ENCODE peak calls at places on chromosome 7, in five cellular contexts. I, Q, C, O and V are unnamed samples. For H3K9me3, the result is how much of the 10 kb centered on the place peaks cover.

GRCh38 chr7:519429-519973 is at the start of gene PDGFA:
- DNase-seq in I (no peak), Q (no peak), C (no peak), O (peak), V (peak)

GRCh38 chr7:42661312-42661711 is 250.6 kb downstream of the C7orf25 start:
- DNase-seq in I (no peak), Q (no peak), C (no peak), O (no peak), V (no peak)

GRCh38 chr7:152968003-152968402 is 208.5 kb downstream of the ACTR3B start:
- DNase-seq in I (no peak), Q (no peak), C (no peak), O (peak), V (no peak)

GRCh38 chr7:15618275-15618674 is 56.5 kb upstream of the AGMO start:
- DNase-seq in I (no peak), Q (no peak), C (no peak), O (no peak), V (no peak)

GRCh38 chr7:8060241-8060640 is 91.6 kb downstream of the GLCCI1 start:
- DNase-seq in I (no peak), Q (no peak), C (no peak), O (no peak), V (no peak)

GRCh38 chr7:79997345-79997744 is 137.3 kb upstream of the GNAI1 start:
- DNase-seq in I (no peak), Q (no peak), C (no peak), O (no peak), V (no peak)

GRCh38 chr7:73536479-73536878 is 14.4 kb upstream of the BAZ1B start:
- DNase-seq in I (no peak), Q (no peak), C (peak), O (no peak), V (no peak)

GRCh38 chr7:75938921-75939320 is 24.0 kb downstream of the POR start:
- DNase-seq in I (no peak), Q (no peak), C (no peak), O (no peak), V (no peak)

GRCh38 chr7:73827568-73828106 is 3.2 kb upstream of the CLDN4 start:
- DNase-seq in I (no peak), Q (peak), C (peak), O (peak), V (peak)

GRCh38 chr7:113636727-113637421 is 281.9 kb downstream of the PPP1R3A start:
- DNase-seq in I (no peak), Q (no peak), C (no peak), O (no peak), V (no peak)

GRCh38 chr7:111112439-111112838 is 21.5 kb downstream of the LRRN3 start:
- DNase-seq in I (no peak), Q (no peak), C (no peak), O (no peak), V (no peak)

GRCh38 chr7:136049818-136050461 is 72.8 kb upstream of the MTPN start:
- DNase-seq in I (no peak), Q (no peak), C (no peak), O (peak), V (no peak)

GRCh38 chr7:17289074-17289665 is 9.3 kb upstream of the AHR start:
- DNase-seq in I (peak), Q (peak), C (no peak), O (peak), V (no peak)

GRCh38 chr7:21352540-21353387 is 75.1 kb upstream of the SP4 start:
- DNase-seq in I (no peak), Q (no peak), C (no peak), O (no peak), V (no peak)

GRCh38 chr7:132956556-132956955 is 125.3 kb downstream of the CHCHD3 start:
- DNase-seq in I (no peak), Q (no peak), C (no peak), O (no peak), V (no peak)

GRCh38 chr7:50174948-50175347 is 81.9 kb upstream of the ZPBP start:
- DNase-seq in I (no peak), Q (no peak), C (no peak), O (no peak), V (no peak)

GRCh38 chr7:48964074-48964473 is 39.7 kb downstream of the CDC14C start:
- DNase-seq in I (no peak), Q (no peak), C (no peak), O (no peak), V (no peak)

GRCh38 chr7:80481196-80481884 is 30.5 kb downstream of the GNAT3 start:
- DNase-seq in I (no peak), Q (no peak), C (no peak), O (no peak), V (no peak)

GRCh38 chr7:8082762-8083161 is 114.2 kb downstream of the GLCCI1 start:
- DNase-seq in I (no peak), Q (no peak), C (no peak), O (no peak), V (no peak)

DNA sequence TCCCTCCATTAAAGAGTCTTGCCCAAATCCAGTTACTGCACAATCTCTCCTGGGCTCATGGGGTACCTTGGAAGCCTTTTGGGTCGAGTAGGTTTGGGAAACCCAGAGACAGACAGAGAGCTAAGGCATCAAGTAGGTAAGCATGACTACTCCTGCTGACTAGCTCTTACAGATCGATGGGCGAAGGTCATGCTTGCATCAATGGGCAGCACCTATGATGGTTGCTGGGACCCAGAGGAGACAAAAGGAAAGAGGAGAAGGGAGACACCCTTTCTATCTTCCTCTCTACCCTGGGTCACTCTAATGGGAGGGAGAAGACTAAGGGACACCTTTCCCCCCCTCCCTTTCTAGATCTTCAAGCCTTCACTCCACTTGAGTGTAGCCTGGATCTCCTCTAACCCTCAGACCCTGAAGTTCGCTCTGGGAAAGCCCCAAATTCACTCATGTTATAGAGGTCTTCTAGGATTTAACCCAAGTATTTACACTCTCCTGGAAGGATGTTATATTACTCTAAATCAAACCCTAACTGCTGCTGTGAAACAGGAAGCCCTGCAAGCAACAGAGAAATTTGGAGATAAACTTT is 31.6 kb upstream of the ZNF746 start:
- DNase-seq in I (no peak), Q (no peak), C (no peak), O (no peak), V (no peak)
- H3K9me3 ChIP-seq in I (under half), Q (under half), C (half or more), O (under half), V (under half)

GRCh38 chr7:1557771-1558170 is 1.8 kb upstream of the TMEM184A start:
- DNase-seq in I (peak), Q (no peak), C (peak), O (no peak), V (no peak)

GRCh38 chr7:1557006-1557405 is 1.0 kb upstream of the TMEM184A start:
- DNase-seq in I (no peak), Q (no peak), C (no peak), O (no peak), V (no peak)

GRCh38 chr7:1559626-1560590 is 3.9 kb upstream of the TMEM184A start:
- DNase-seq in I (peak), Q (no peak), C (no peak), O (no peak), V (no peak)

GRCh38 chr7:1558841-1559625 is 3.0 kb upstream of the TMEM184A start:
- DNase-seq in I (peak), Q (no peak), C (peak), O (no peak), V (no peak)

GRCh38 chr7:1558181-1558811 is 2.3 kb upstream of the TMEM184A start:
- DNase-seq in I (peak), Q (no peak), C (peak), O (peak), V (no peak)
- H3K9me3 ChIP-seq in I (under half), Q (under half), C (under half), O (under half), V (under half)

GRCh38 chr7:4173615-4174014 is 508.5 kb upstream of the FOXK1 start:
- DNase-seq in I (no peak), Q (no peak), C (no peak), O (no peak), V (no peak)
- H3K9me3 ChIP-seq in I (under half), Q (under half), C (under half), O (under half), V (under half)

GRCh38 chr7:29552392-29552791 is 11.2 kb upstream of the PRR15 start:
- DNase-seq in I (no peak), Q (no peak), C (no peak), O (no peak), V (no peak)

GRCh38 chr7:29556405-29557195 is 7.0 kb upstream of the PRR15 start:
- DNase-seq in I (no peak), Q (no peak), C (no peak), O (no peak), V (no peak)

GRCh38 chr7:29557954-29558353 is 5.7 kb upstream of the PRR15 start:
- DNase-seq in I (no peak), Q (no peak), C (no peak), O (peak), V (no peak)

DNA sequence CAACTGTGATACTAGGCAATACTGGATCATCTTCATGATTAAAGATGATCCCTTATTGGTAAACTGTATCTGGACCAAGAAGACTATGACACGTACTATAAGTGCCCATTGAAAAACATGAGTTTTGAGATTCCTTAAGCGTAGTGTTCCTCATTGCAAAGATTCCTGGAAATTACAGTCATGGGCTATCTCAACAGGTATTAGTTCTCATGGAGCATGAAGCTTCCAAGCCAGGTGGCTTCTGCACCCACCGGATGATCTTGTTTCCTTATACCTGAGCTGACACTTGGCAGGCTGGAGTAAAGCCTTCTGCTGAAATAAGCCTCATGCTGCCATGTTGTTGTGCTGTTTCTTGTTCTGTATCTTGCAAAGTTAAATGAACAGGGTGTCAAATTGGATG is 8.6 kb upstream of the PRR15 start:
- DNase-seq in I (no peak), Q (no peak), C (no peak), O (no peak), V (no peak)
- H3K9me3 ChIP-seq in I (under half), Q (under half), C (under half), O (under half), V (under half)